ENCODE peak calls at places on chromosomes 3 and 15, in ten cellular contexts. Z, J, M, F, N, X, W, G, B and R are unnamed samples.
A peak's percentile ranks its signal among the peaks of the same experiment; 100 is the strongest.

GRCh38 chr3:98814799-98815450 is 51.8 kb downstream of the ST3GAL6 start:
- DNase-seq in Z (no peak), J (no peak), M (no peak), F (no peak), N (no peak), X (no peak), W (no peak), G (no peak), B (no peak), R (peak; percentile 78)

GRCh38 chr15:45496658-45497057 is 25.9 kb downstream of the SLC30A4 start:
- DNase-seq in Z (no peak), J (no peak), M (no peak), F (no peak), N (no peak), X (no peak), W (no peak), G (no peak), B (no peak), R (no peak)

GRCh38 chr3:196486263-196486662 is 17.3 kb downstream of the RNF168 start:
- DNase-seq in Z (no peak), J (no peak), M (no peak), F (no peak), N (no peak), X (no peak), W (no peak), G (no peak), B (no peak), R (peak; percentile 28)

GRCh38 chr3:34886443-34886842 is 752.9 kb upstream of the ARPP21 start:
- DNase-seq in Z (no peak), J (no peak), M (no peak), F (no peak), N (no peak), X (no peak), W (no peak), G (no peak), B (peak; percentile 10), R (no peak)

GRCh38 chr15:52702390-52702789 is 23.2 kb upstream of the ATOSA start:
- DNase-seq in Z (no peak), J (no peak), M (no peak), F (no peak), N (no peak), X (no peak), W (no peak), G (no peak), B (no peak), R (no peak)

GRCh38 chr15:100879461-100880138 is at the start of gene ALDH1A3:
- DNase-seq in Z (peak; percentile 56), J (no peak), M (peak; percentile 37), F (no peak), N (peak; percentile 56), X (no peak), W (no peak), G (peak; percentile 53), B (peak; percentile 92), R (peak; percentile 93)

GRCh38 chr15:76060098-76060989 is 559 bp downstream of the TMEM266 start:
- DNase-seq in Z (no peak), J (no peak), M (peak; percentile 20), F (peak; percentile 15), N (no peak), X (no peak), W (no peak), G (peak; percentile 5), B (no peak), R (no peak)

GRCh38 chr15:45690581-45691260 is 55.9 kb downstream of the SQOR start:
- DNase-seq in Z (no peak), J (no peak), M (no peak), F (no peak), N (no peak), X (no peak), W (no peak), G (no peak), B (no peak), R (no peak)

GRCh38 chr3:23198801-23199200 is 4.3 kb upstream of the UBE2E2 start:
- DNase-seq in Z (no peak), J (no peak), M (no peak), F (no peak), N (no peak), X (no peak), W (no peak), G (no peak), B (no peak), R (no peak)

GRCh38 chr3:128867200-128868125 is 12.0 kb upstream of the ACAD9 start:
- DNase-seq in Z (no peak), J (no peak), M (peak; percentile 46), F (no peak), N (no peak), X (no peak), W (no peak), G (no peak), B (no peak), R (no peak)

GRCh38 chr3:63279000-63279366 is 875 bp downstream of the SYNPR start:
- DNase-seq in Z (no peak), J (no peak), M (no peak), F (no peak), N (peak; percentile 64), X (no peak), W (no peak), G (no peak), B (peak; percentile 41), R (no peak)

GRCh38 chr3:194395767-194396527 is 3.1 kb downstream of the GP5 start:
- DNase-seq in Z (no peak), J (peak; percentile 49), M (no peak), F (no peak), N (peak; percentile 80), X (no peak), W (no peak), G (no peak), B (no peak), R (no peak)

GRCh38 chr3:160982497-160982896 is 122.7 kb downstream of the B3GALNT1 start:
- DNase-seq in Z (no peak), J (no peak), M (no peak), F (no peak), N (no peak), X (no peak), W (no peak), G (no peak), B (no peak), R (no peak)

GRCh38 chr3:152071924-152072323 is 196.8 kb upstream of the MBNL1 start:
- DNase-seq in Z (peak; percentile 21), J (no peak), M (peak; percentile 59), F (peak; percentile 13), N (peak; percentile 56), X (peak; percentile 15), W (no peak), G (no peak), B (peak; percentile 20), R (peak; percentile 64)

GRCh38 chr3:134309987-134310700 is 59.5 kb upstream of the RYK start:
- DNase-seq in Z (no peak), J (no peak), M (peak; percentile 61), F (no peak), N (no peak), X (no peak), W (no peak), G (no peak), B (no peak), R (peak; percentile 61)

GRCh38 chr3:173225351-173225750 is 84.3 kb upstream of the SPATA16 start:
- DNase-seq in Z (no peak), J (no peak), M (no peak), F (no peak), N (no peak), X (no peak), W (no peak), G (no peak), B (no peak), R (no peak)

GRCh38 chr3:41224120-41224806 is 25.0 kb downstream of the CTNNB1 start:
- DNase-seq in Z (no peak), J (no peak), M (no peak), F (no peak), N (no peak), X (no peak), W (no peak), G (no peak), B (no peak), R (peak; percentile 44)

GRCh38 chr15:26126070-26126469 is 262.9 kb upstream of the ATP10A start:
- DNase-seq in Z (no peak), J (peak; percentile 13), M (no peak), F (no peak), N (no peak), X (peak; percentile 85), W (peak; percentile 76), G (no peak), B (no peak), R (no peak)